ENCODE peak calls at places on chromosomes 2 and 18, in ten cellular contexts. B is HepG2, X is HCT116, D is prostate gland, N is heart left ventricle, F is tibial nerve, J is A549, H is adrenal gland, Y is GM12878, I is stomach. G is an unnamed sample.

GRCh38 chr18:62524443-62525200 is 1.8 kb downstream of the ZCCHC2 start:
- DNase-seq in B (no peak), X (no peak), D (peak; percentile 58), N (peak; percentile 66), F (peak; percentile 22), J (peak; percentile 33), H (peak; percentile 72), Y (no peak), I (peak; percentile 73), G (peak; percentile 93)

GRCh38 chr2:48315847-48316194 is 214.1 kb upstream of the STON1 start:
- DNase-seq in B (peak; percentile 52), X (no peak), D (no peak), N (no peak), F (no peak), J (peak; percentile 28), H (peak; percentile 11), Y (no peak), I (no peak), G (no peak)

GRCh38 chr2:22397847-22398246 is 987.1 kb upstream of the KLHL29 start:
- DNase-seq in B (no peak), X (no peak), D (no peak), N (no peak), F (no peak), J (no peak), H (no peak), Y (no peak), I (no peak), G (no peak)

GRCh38 chr2:184685999-184686841 is 87.9 kb downstream of the ZNF804A start:
- DNase-seq in B (no peak), X (no peak), D (no peak), N (no peak), F (no peak), J (no peak), H (no peak), Y (no peak), I (no peak), G (no peak)

GRCh38 chr2:191245046-191245868 is at the start of gene MYO1B:
- DNase-seq in B (peak; percentile 81), X (peak; percentile 59), D (peak; percentile 77), N (peak; percentile 80), F (peak; percentile 21), J (peak; percentile 89), H (peak; percentile 23), Y (no peak), I (peak; percentile 75), G (no peak)

GRCh38 chr2:219250044-219250781 is 2.8 kb upstream of the TUBA4B start:
- DNase-seq in B (no peak), X (no peak), D (no peak), N (no peak), F (no peak), J (no peak), H (no peak), Y (no peak), I (no peak), G (no peak)

GRCh38 chr2:118698564-118698963 is 148.9 kb downstream of the EN1 start:
- DNase-seq in B (no peak), X (no peak), D (no peak), N (no peak), F (no peak), J (no peak), H (no peak), Y (no peak), I (no peak), G (peak; percentile 68)

GRCh38 chr2:170669909-170670308 is 45.2 kb upstream of the SP5 start:
- DNase-seq in B (no peak), X (no peak), D (no peak), N (no peak), F (no peak), J (no peak), H (no peak), Y (no peak), I (no peak), G (no peak)

GRCh38 chr2:201696151-201696659 is 2.2 kb downstream of the MPP4 start:
- DNase-seq in B (no peak), X (no peak), D (no peak), N (no peak), F (no peak), J (no peak), H (peak; percentile 55), Y (no peak), I (no peak), G (no peak)

GRCh38 chr2:174771631-174772491 is 7.6 kb upstream of the CHRNA1 start:
- DNase-seq in B (peak; percentile 64), X (peak; percentile 44), D (peak; percentile 48), N (peak; percentile 86), F (peak; percentile 78), J (peak; percentile 70), H (peak; percentile 83), Y (no peak), I (peak; percentile 69), G (peak; percentile 53)

GRCh38 chr2:196163285-196163684 is 8.1 kb downstream of the STK17B start:
- DNase-seq in B (no peak), X (no peak), D (no peak), N (no peak), F (no peak), J (no peak), H (no peak), Y (no peak), I (no peak), G (no peak)
- TF ChIP-seq CTCF in B (no peak), X (no peak), D (no peak), N (no peak), F (no peak), J (no peak), H (no peak), Y (no peak), I (no peak), G (no peak)

GRCh38 chr2:182994228-182994912 is 43.9 kb downstream of the NCKAP1 start:
- DNase-seq in B (no peak), X (no peak), D (no peak), N (no peak), F (no peak), J (no peak), H (no peak), Y (no peak), I (no peak), G (no peak)
- TF ChIP-seq POLR2A in B (no peak), X (no peak), D (no peak), N (no peak), F (no peak), J (no peak), H (no peak), Y (no peak), I (no peak), G (no peak)

GRCh38 chr2:222024934-222025890 is 273.6 kb downstream of the PAX3 start:
- DNase-seq in B (peak; percentile 31), X (peak; percentile 39), D (no peak), N (no peak), F (no peak), J (peak; percentile 57), H (no peak), Y (no peak), I (no peak), G (no peak)

DNA sequence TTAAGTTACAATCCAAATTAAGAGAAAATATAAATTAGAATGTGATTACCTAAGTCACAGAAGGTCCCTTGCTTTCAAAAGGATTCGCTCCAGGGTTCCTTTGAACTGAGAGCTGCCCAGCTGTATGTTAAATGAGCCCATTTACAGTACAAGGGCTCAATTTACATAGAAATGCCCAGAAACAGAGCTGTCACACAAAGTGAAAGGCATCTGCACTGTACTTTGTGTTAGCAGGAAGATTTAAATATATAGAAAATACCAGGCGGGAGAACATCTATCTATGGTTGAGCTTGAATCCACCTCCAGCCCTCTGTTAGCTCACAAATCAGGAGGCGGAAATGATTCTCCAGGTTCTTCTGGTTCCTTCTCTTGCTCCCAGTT is 272.9 kb downstream of the PAX3 start:
- DNase-seq in B (no peak), X (no peak), D (no peak), N (no peak), F (no peak), J (no peak), H (no peak), Y (no peak), I (no peak), G (no peak)
- H3K4me3 ChIP-seq in B (no peak overlapping the region), X (no peak overlapping the region), D (no peak overlapping the region), N (no peak overlapping the region), F (no peak overlapping the region), J (no peak overlapping the region), H (no peak overlapping the region), Y (no peak overlapping the region), I (no peak overlapping the region), G (no peak overlapping the region)

GRCh38 chr2:186325827-186326535 is 160.1 kb upstream of the ZC3H15 start:
- DNase-seq in B (no peak), X (no peak), D (no peak), N (no peak), F (no peak), J (no peak), H (no peak), Y (no peak), I (no peak), G (no peak)
- TF ChIP-seq CTCF in B (no peak), X (no peak), D (no peak), N (no peak), F (no peak), J (no peak), H (no peak), Y (no peak), I (no peak), G (no peak)

G was measured in lower leg skin.